ENCODE peak calls at places on chromosomes 1 and 21, in five cellular contexts. U, Q, G, V and F are unnamed samples. For H3K4me1, the result is how much of the 10 kb centered on the place peaks cover.

GRCh38 chr21:31752352-31752751 is 20.4 kb upstream of the SCAF4 start:
- DNase-seq in Q (no peak), G (no peak), U (no peak), V (no peak), F (no peak)

GRCh38 chr1:241834733-241835377 is 13.1 kb upstream of the EXO1 start:
- DNase-seq in U (no peak), Q (no peak), G (no peak), V (peak), F (no peak)

GRCh38 chr1:119204169-119204568 is 63.7 kb upstream of the WARS2 start:
- DNase-seq in U (no peak), Q (no peak), G (no peak), V (no peak), F (no peak)

GRCh38 chr1:156347337-156347736 is 9.0 kb downstream of the TSACC start:
- DNase-seq in V (no peak), Q (no peak), U (no peak), G (no peak), F (no peak)

GRCh38 chr1:113456967-113457366 is 66.7 kb downstream of the MAGI3 start:
- DNase-seq in U (no peak), Q (peak), V (peak), G (peak), F (no peak)

GRCh38 chr1:18945401-18945849 is 11.1 kb downstream of the IFFO2 start:
- DNase-seq in Q (no peak), U (peak), G (no peak), V (no peak), F (peak)

GRCh38 chr1:50332941-50333594 is 90.2 kb downstream of the DMRTA2 start:
- DNase-seq in G (peak), U (peak), Q (peak), V (peak), F (peak)

GRCh38 chr1:85243336-85243735 is 16.1 kb downstream of the C1orf52 start:
- DNase-seq in Q (no peak), G (no peak), V (no peak), U (no peak), F (no peak)

GRCh38 chr1:23585321-23586022 is 26.2 kb upstream of the ID3 start:
- DNase-seq in G (no peak), U (no peak), V (peak), Q (no peak), F (no peak)

GRCh38 chr21:14585122-14585521 is 39.0 kb upstream of the SAMSN1 start:
- DNase-seq in Q (no peak), G (no peak), U (no peak), V (no peak), F (no peak)

GRCh38 chr1:20723537-20724363 is 5.9 kb upstream of the KIF17 start:
- DNase-seq in Q (no peak), G (no peak), V (no peak), U (no peak), F (peak)

GRCh38 chr1:8352471-8352845 is 34.5 kb downstream of the SLC45A1 start:
- DNase-seq in G (no peak), Q (no peak), U (no peak), V (no peak), F (no peak)

GRCh38 chr1:210635108-210635507 is 306.4 kb downstream of the HHAT start:
- DNase-seq in Q (no peak), V (no peak), U (no peak), G (no peak), F (no peak)

GRCh38 chr1:220094016-220094911 is at the start of gene IARS2:
- DNase-seq in G (peak), V (peak), U (peak), Q (peak), F (peak)

GRCh38 chr1:201649776-201650607 is 111.1 kb downstream of the NAV1 start:
- DNase-seq in U (peak), Q (peak), G (peak), V (no peak), F (peak)

GRCh38 chr21:42575111-42575510 is 61.5 kb downstream of the SLC37A1 start:
- DNase-seq in G (no peak), U (no peak), Q (no peak), V (no peak), F (no peak)

GRCh38 chr1:228379165-228379460 is 27.5 kb downstream of the TRIM11 start:
- DNase-seq in G (no peak), Q (no peak), U (peak), V (no peak), F (no peak)

GRCh38 chr1:110765640-110766335 is 91.0 kb upstream of the KCNA3 start:
- DNase-seq in Q (peak), G (no peak), U (no peak), V (peak), F (no peak)

GRCh38 chr1:167991546-167991945 is 54.7 kb upstream of the MPC2 start:
- DNase-seq in G (no peak), Q (no peak), U (no peak), V (no peak), F (no peak)

GRCh38 chr21:45836268-45836655 is 145.3 kb upstream of the COL6A1 start:
- DNase-seq in Q (no peak), U (no peak), G (no peak), V (no peak), F (no peak)

DNA sequence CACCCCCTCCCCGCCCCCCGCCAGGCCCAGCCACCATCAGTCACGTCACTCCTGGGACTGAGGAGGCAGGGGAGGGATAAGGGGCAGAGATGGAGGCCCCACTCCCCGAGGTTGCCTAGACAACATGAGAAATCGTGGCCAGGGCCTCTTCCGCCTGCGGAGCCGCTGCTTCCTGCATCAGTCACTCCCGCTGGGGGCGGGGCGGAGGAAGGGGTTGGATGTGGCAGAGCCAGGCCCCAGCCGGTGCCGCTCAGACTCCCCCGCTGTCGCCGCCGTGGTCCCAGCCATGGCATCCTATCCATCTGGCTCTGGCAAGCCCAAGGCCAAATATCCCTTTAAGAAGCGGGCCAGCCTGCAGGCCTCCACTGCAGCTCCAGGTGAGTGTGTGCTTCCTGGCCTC is 1.3 kb downstream of the AMPD2 start:
- DNase-seq in U (peak), G (peak), Q (peak), V (peak), F (peak)
- H3K4me1 ChIP-seq in U (under half), G (under half), Q (half or more), V (under half), F (half or more)

GRCh38 chr1:222935239-222935900 is 120.5 kb downstream of the DISP1 start:
- DNase-seq in V (no peak), U (no peak), Q (no peak), G (no peak), F (no peak)

GRCh38 chr1:222928212-222928611 is 113.4 kb downstream of the DISP1 start:
- DNase-seq in G (peak), U (peak), Q (peak), V (no peak), F (peak)

GRCh38 chr1:222930097-222930496 is 115.3 kb downstream of the DISP1 start:
- DNase-seq in U (no peak), V (no peak), G (no peak), Q (no peak), F (no peak)

GRCh38 chr1:222933273-222933672 is 118.4 kb downstream of the DISP1 start:
- DNase-seq in G (no peak), V (no peak), Q (no peak), U (no peak), F (no peak)

GRCh38 chr1:222931018-222931417 is 116.2 kb downstream of the DISP1 start:
- DNase-seq in V (no peak), G (no peak), Q (no peak), U (no peak), F (no peak)
- H3K4me1 ChIP-seq in V (under half), G (under half), Q (half or more), U (under half), F (half or more)

GRCh38 chr1:93235261-93235660 is 54.7 kb downstream of the CCDC18 start:
- DNase-seq in V (no peak), G (no peak), U (no peak), Q (no peak), F (no peak)

GRCh38 chr1:93239862-93240261 is 59.3 kb downstream of the CCDC18 start:
- DNase-seq in U (no peak), Q (no peak), V (no peak), G (no peak), F (no peak)

GRCh38 chr1:93238425-93238824 is 57.9 kb downstream of the CCDC18 start:
- DNase-seq in U (no peak), G (no peak), Q (no peak), V (no peak), F (no peak)

GRCh38 chr1:93237021-93237420 is 56.5 kb downstream of the CCDC18 start:
- DNase-seq in V (no peak), G (no peak), Q (no peak), U (no peak), F (no peak)
- H3K4me1 ChIP-seq in V (under half), G (under half), Q (under half), U (under half), F (under half)

GRCh38 chr1:205955499-205955898 is 12.2 kb upstream of the SLC26A9 start:
- DNase-seq in G (no peak), Q (no peak), V (no peak), U (no peak), F (no peak)
- H3K4me1 ChIP-seq in G (under half), Q (under half), V (under half), U (under half), F (under half)

DNA sequence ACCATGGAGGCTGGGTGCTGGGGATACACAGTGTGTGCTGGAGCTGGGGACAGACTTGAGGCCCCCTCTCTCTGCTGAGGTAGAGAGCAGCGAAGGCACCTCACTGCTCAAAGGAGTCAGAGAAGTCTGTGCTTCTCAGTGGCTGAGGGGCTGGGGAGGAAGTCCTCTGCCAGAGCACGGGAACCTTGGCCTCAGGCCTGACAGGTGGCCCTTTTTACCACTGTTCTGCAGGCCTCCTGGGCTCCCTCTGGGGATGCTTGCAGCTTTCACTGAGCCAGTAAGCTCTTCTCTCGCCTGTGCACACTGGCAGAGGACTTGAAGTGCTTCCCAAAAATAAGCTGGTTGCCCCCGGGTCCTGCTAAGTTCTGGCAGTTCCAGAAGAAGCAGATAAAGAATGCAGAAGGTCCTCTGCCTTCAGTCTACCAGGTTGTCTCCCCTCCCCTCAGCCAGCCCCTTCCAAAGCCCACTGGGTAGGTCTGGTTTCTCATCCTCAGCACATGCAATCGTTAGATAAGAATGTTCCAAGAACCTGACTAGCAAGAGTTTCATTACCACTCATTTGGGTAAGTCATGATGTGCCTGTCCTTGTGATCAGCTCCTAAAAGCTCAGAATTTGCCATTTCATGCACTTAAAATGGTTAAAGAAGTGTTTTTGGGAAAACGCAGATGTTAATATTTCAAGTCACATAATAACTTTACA is 53.9 kb downstream of the TENT5C start:
- DNase-seq in G (no peak), U (no peak), Q (no peak), V (no peak), F (no peak)
- H3K4me1 ChIP-seq in G (under half), U (under half), Q (under half), V (under half), F (under half)

GRCh38 chr1:36175137-36176095 is 19.5 kb downstream of the MAP7D1 start:
- DNase-seq in U (peak), V (no peak), Q (no peak), G (no peak), F (peak)
- H3K4me1 ChIP-seq in U (under half), V (under half), Q (under half), G (under half), F (half or more)

GRCh38 chr1:38046333-38046883 is at the start of gene POU3F1:
- DNase-seq in Q (no peak), V (no peak), G (no peak), U (no peak), F (no peak)
- H3K4me1 ChIP-seq in Q (half or more), V (under half), G (under half), U (under half), F (under half)

GRCh38 chr1:109632671-109633346 is 13.2 kb downstream of the AMPD2 start:
- DNase-seq in G (peak), U (no peak), V (no peak), Q (peak), F (no peak)

GRCh38 chr1:109630881-109631512 is 11.4 kb downstream of the AMPD2 start:
- DNase-seq in V (no peak), U (no peak), Q (peak), G (peak), F (no peak)

GRCh38 chr1:109629372-109630030 is 9.9 kb downstream of the AMPD2 start:
- DNase-seq in Q (peak), G (peak), U (no peak), V (no peak), F (no peak)

GRCh38 chr1:109630081-109630880 is 10.6 kb downstream of the AMPD2 start:
- DNase-seq in V (no peak), Q (peak), U (peak), G (peak), F (no peak)

GRCh38 chr1:109631513-109632260 is 12.1 kb downstream of the AMPD2 start:
- DNase-seq in U (no peak), G (peak), V (no peak), Q (peak), F (no peak)
- H3K4me1 ChIP-seq in U (under half), G (under half), V (under half), Q (under half), F (under half)